ENCODE peak calls at places on chromosomes 3 and 15, in eight cellular contexts. L is mammary epithelial cell, M is neural progenitor cell, H is body of pancreas, U is IMR-90, R is AG04450, I is foreskin fibroblast, P is PC-9. Z is an unnamed sample.

GRCh38 chr15:58932791-58933310 is 628 bp downstream of the SLTM start:
- DNase-seq in R (no peak), L (no peak), M (no peak), I (no peak), H (peak), U (no peak), P (no peak), Z (no peak)

GRCh38 chr3:28300345-28300962 is 48.1 kb upstream of the ZCWPW2 start:
- DNase-seq in U (no peak), M (no peak), L (no peak), P (no peak), R (no peak), I (no peak), H (no peak), Z (no peak)

GRCh38 chr3:109072208-109072607 is 45.7 kb downstream of the MORC1 start:
- DNase-seq in H (no peak), I (no peak), R (no peak), M (no peak), L (no peak), U (no peak), P (no peak), Z (no peak)

GRCh38 chr3:134083626-134084229 is 54.0 kb upstream of the SLCO2A1 start:
- DNase-seq in H (no peak), U (no peak), R (no peak), L (no peak), M (no peak), I (no peak), P (no peak), Z (no peak)

GRCh38 chr3:111864821-111865656 is 6.0 kb downstream of the PHLDB2 start:
- DNase-seq in L (peak), H (no peak), P (peak), R (peak), M (no peak), I (peak), U (peak), Z (peak)

GRCh38 chr3:49013738-49014660 is 4.4 kb downstream of the DALRD3 start:
- DNase-seq in U (no peak), H (peak), I (peak), M (no peak), R (no peak), P (no peak), L (peak), Z (no peak)

GRCh38 chr3:19254189-19254588 is 105.9 kb downstream of the KCNH8 start:
- DNase-seq in L (no peak), I (no peak), U (no peak), R (no peak), M (no peak), P (no peak), H (no peak), Z (no peak)

GRCh38 chr3:24264748-24265158 is 229.9 kb downstream of the THRB start:
- DNase-seq in M (peak), U (peak), L (peak), P (no peak), H (peak), R (no peak), I (peak), Z (no peak)

GRCh38 chr3:130671545-130671944 is 75.1 kb downstream of the PIK3R4 start:
- DNase-seq in L (peak), M (no peak), H (no peak), U (peak), P (peak), R (no peak), I (no peak), Z (no peak)

GRCh38 chr3:13879102-13879945 is 547 bp downstream of the WNT7A start:
- DNase-seq in H (no peak), R (no peak), M (peak), L (peak), P (peak), I (peak), U (no peak), Z (no peak)

GRCh38 chr15:27855137-27855536 is 244.0 kb downstream of the OCA2 start:
- DNase-seq in U (no peak), H (no peak), P (no peak), M (no peak), I (no peak), R (no peak), L (no peak), Z (no peak)

GRCh38 chr15:47820780-47821319 is 103.5 kb downstream of the SEMA6D start:
- DNase-seq in U (peak), M (no peak), L (peak), I (peak), P (no peak), H (no peak), R (peak), Z (no peak)

GRCh38 chr15:25251700-25252390 is 187.0 kb downstream of the UBE3A start:
- DNase-seq in R (no peak), M (no peak), I (no peak), L (no peak), P (no peak), U (no peak), H (peak), Z (no peak)

GRCh38 chr15:78207641-78208340 is 26.6 kb downstream of the ACSBG1 start:
- DNase-seq in H (no peak), I (no peak), L (no peak), U (no peak), P (no peak), M (no peak), R (no peak), Z (no peak)

GRCh38 chr15:57376695-57377477 is 581 bp downstream of the CGNL1 start:
- DNase-seq in P (no peak), L (peak), M (peak), R (no peak), H (peak), U (peak), I (peak), Z (no peak)

GRCh38 chr15:89104172-89104564 is 15.9 kb downstream of the ABHD2 start:
- DNase-seq in M (no peak), I (peak), U (peak), L (no peak), P (no peak), H (no peak), R (no peak), Z (no peak)

GRCh38 chr15:97841558-97841957 is 118.9 kb upstream of the ARRDC4 start:
- DNase-seq in M (no peak), H (no peak), L (no peak), R (no peak), I (no peak), U (no peak), P (no peak), Z (no peak)

GRCh38 chr3:170421147-170421641 is 2.5 kb downstream of the CLDN11 start:
- DNase-seq in L (no peak), I (peak), M (peak), P (no peak), H (no peak), U (peak), R (no peak), Z (no peak)

GRCh38 chr3:170420307-170420821 is 1.7 kb downstream of the CLDN11 start:
- DNase-seq in R (no peak), M (peak), H (no peak), P (no peak), I (no peak), U (peak), L (no peak), Z (no peak)

GRCh38 chr3:170423001-170423615 is 4.4 kb downstream of the CLDN11 start:
- DNase-seq in H (no peak), I (no peak), U (no peak), P (no peak), R (no peak), M (no peak), L (no peak), Z (no peak)

GRCh38 chr3:170419301-170420087 is 826 bp downstream of the CLDN11 start:
- DNase-seq in U (peak), R (no peak), P (no peak), H (no peak), L (no peak), M (peak), I (peak), Z (no peak)

DNA sequence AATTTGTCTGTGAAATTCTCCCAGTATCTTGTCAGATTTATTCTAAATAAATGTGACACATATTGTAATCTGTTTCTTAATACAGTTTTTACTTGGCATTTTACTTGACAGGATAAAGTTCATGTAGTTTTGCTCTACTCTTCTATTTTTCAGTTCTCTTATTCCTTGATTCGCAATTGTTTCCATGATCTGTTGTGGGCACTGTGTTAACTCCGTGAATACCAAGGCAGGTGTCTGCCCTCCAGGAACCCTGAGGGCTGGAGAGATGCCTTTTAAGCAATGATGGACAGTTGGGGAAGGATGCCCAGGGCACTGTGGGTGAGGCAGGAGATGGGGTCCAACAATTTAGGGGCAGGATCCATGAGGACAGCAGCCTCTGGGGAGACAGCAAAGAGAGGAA is 3.1 kb downstream of the CLDN11 start:
- DNase-seq in H (no peak), L (no peak), M (no peak), U (no peak), R (no peak), I (no peak), P (no peak), Z (no peak)
- H3K4me3 ChIP-seq in H (no peak), L (no peak), M (no peak), U (no peak), R (peak), I (peak), P (no peak), Z (no peak)

DNA sequence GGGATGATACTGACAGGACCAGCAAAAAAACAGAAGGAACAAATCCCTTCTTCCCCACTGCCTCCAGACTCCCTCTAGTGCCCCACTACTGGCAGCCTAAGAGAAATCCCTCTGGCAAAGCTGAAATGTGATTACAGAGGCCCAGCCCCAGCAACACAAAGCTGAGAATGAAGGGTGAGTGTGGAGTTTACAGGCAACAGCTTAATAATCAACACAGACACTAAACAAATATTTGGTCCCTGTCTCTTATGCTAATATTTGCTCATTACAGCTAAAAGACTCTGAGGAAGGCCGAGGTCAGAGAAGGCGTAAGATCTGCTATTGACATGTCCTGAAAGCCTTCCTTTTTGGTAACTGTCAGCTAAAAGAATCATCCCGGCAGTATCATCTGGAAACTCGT is 308.5 kb upstream of the RASGRP1 start:
- DNase-seq in R (no peak), M (no peak), U (no peak), I (no peak), P (no peak), H (no peak), L (no peak), Z (no peak)
- TF ChIP-seq CTCF in R (no peak), M (no peak), U (no peak), I (no peak), P (no peak), H (no peak), L (no peak), Z (no peak)

GRCh38 chr15:40338041-40338657 is 2.6 kb downstream of the CCDC9B start:
- DNase-seq in U (peak), H (peak), L (peak), M (peak), P (peak), I (peak), R (no peak), Z (no peak)

GRCh38 chr15:40340038-40340739 is 550 bp downstream of the CCDC9B start:
- DNase-seq in L (no peak), M (no peak), P (no peak), U (peak), H (peak), I (peak), R (no peak), Z (no peak)

GRCh38 chr15:40339621-40339945 is 1.2 kb downstream of the CCDC9B start:
- DNase-seq in P (no peak), H (no peak), R (no peak), L (no peak), I (no peak), U (no peak), M (no peak), Z (no peak)

GRCh38 chr15:40337597-40337996 is 3.1 kb downstream of the CCDC9B start:
- DNase-seq in P (no peak), M (no peak), H (peak), L (no peak), R (no peak), I (no peak), U (no peak), Z (no peak)

GRCh38 chr15:40338921-40339620 is 1.7 kb downstream of the CCDC9B start:
- DNase-seq in P (peak), M (no peak), L (peak), R (peak), U (peak), I (peak), H (peak), Z (peak)
- H3K4me3 ChIP-seq in P (peak), M (no peak), L (peak), R (peak), U (peak), I (peak), H (no peak), Z (no peak)

GRCh38 chr3:107542665-107543064 is 19.9 kb downstream of the BBX start:
- DNase-seq in I (peak), H (no peak), M (no peak), P (no peak), R (no peak), L (no peak), U (peak), Z (no peak)

GRCh38 chr3:107545680-107546120 is 22.9 kb downstream of the BBX start:
- DNase-seq in I (peak), L (peak), R (no peak), M (no peak), P (no peak), H (no peak), U (peak), Z (peak)

GRCh38 chr3:107548601-107549000 is 25.8 kb downstream of the BBX start:
- DNase-seq in I (no peak), L (no peak), U (no peak), P (no peak), R (no peak), M (no peak), H (no peak), Z (no peak)

GRCh38 chr3:107540857-107541256 is 18.1 kb downstream of the BBX start:
- DNase-seq in I (no peak), R (no peak), M (no peak), H (no peak), U (no peak), P (no peak), L (no peak), Z (no peak)

GRCh38 chr3:107543666-107544065 is 20.9 kb downstream of the BBX start:
- DNase-seq in P (no peak), I (peak), M (peak), U (no peak), H (no peak), L (no peak), R (no peak), Z (no peak)
- TF ChIP-seq CTCF in P (peak), I (peak), M (peak), U (peak), H (peak), L (peak), R (no peak), Z (peak)

GRCh38 chr3:195542691-195543641 is at the start of gene PPP1R2:
- DNase-seq in I (peak), R (peak), P (peak), U (peak), H (peak), L (peak), M (peak), Z (peak)

GRCh38 chr3:195542261-195542660 is 864 bp downstream of the PPP1R2 start:
- DNase-seq in I (no peak), U (no peak), H (no peak), M (no peak), L (no peak), R (no peak), P (no peak), Z (no peak)

GRCh38 chr3:195540031-195540430 is 3.1 kb downstream of the PPP1R2 start:
- DNase-seq in M (no peak), H (no peak), U (no peak), I (no peak), R (no peak), P (peak), L (no peak), Z (no peak)

GRCh38 chr3:195539479-195539878 is 3.6 kb downstream of the PPP1R2 start:
- DNase-seq in H (no peak), U (no peak), R (no peak), P (peak), I (no peak), M (no peak), L (no peak), Z (no peak)

GRCh38 chr3:195540526-195540925 is 2.6 kb downstream of the PPP1R2 start:
- DNase-seq in L (no peak), M (no peak), H (no peak), R (no peak), I (no peak), U (no peak), P (peak), Z (no peak)
- H3K4me3 ChIP-seq in L (no peak), M (no peak), H (no peak), R (no peak), I (no peak), U (no peak), P (peak), Z (no peak)

DNA sequence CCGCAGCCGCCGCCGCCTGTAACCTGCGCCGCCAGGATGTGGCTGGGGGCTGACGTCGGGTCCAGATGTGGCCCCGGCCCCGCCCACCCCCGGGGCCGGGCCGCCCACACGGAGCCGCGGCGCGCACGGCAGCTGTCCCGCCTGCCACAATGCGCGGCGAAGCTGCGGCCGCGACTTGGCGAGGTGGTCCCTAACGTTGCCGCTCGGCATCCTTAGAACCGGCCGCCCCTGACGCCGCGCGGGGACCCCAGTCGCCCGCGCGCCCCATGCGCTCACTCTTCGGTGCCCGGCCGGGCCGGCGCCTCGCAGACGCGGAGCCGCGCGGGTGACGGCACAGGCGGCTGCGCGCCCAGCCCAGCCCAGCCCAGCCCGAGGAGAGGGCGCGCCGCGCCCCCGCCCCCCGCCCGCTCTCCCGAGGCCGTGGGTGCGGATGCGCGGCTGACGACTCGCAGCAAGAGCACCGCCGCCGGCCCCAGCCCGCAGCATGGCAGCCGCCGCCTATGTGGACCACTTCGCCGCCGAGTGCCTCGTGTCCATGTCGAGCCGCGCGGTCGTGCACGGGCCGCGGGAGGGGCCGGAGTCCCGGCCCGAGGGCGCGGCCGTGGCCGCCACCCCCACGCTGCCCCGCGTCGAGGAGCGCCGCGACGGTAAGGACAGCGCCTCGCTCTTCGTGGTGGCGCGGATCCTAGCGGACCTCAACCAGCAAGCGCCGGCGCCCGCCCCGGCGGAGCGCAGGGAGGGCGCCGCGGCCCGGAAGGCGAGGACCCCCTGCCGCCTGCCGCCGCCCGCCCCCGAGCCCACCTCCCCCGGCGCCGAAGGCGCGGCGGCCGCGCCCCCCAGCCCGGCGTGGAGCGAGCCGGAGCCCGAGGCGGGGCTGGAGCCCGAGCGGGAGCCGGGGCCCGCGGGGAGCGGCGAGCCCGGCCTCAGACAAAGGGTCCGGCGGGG is at the start of gene KLF13:
- DNase-seq in P (no peak), U (peak), M (peak), H (peak), L (peak), I (peak), R (no peak), Z (no peak)
- TF ChIP-seq CTCF in P (no peak), U (no peak), M (no peak), H (no peak), L (no peak), I (no peak), R (no peak), Z (no peak)

GRCh38 chr15:101008158-101009139 is 89.3 kb downstream of the LRRK1 start:
- DNase-seq in I (peak), H (peak), L (peak), P (peak), M (peak), R (no peak), U (peak), Z (no peak)
- H3K4me3 ChIP-seq in I (no peak), H (peak), L (peak), P (peak), M (peak), R (peak), U (peak), Z (no peak)

GRCh38 chr3:31027191-31027761 is 132.8 kb upstream of the GADL1 start:
- DNase-seq in P (no peak), L (no peak), I (no peak), R (no peak), M (no peak), H (no peak), U (no peak), Z (no peak)
- TF ChIP-seq CTCF in P (no peak), L (no peak), I (no peak), R (no peak), M (no peak), H (no peak), U (no peak), Z (no peak)

GRCh38 chr15:65028338-65028737 is 1.1 kb downstream of the MTFMT start:
- DNase-seq in U (no peak), I (no peak), H (no peak), L (no peak), M (no peak), P (no peak), R (no peak), Z (no peak)
- H3K4me3 ChIP-seq in U (peak), I (peak), H (no peak), L (peak), M (peak), P (peak), R (peak), Z (peak)

Z was measured in AG09309.